ENCODE peak calls at places on chromosomes 3 and 15, in four cellular contexts. W, J, F and X are unnamed samples.

GRCh38 chr3:51024765-51025681 is 350.3 kb downstream of the DOCK3 start:
- DNase-seq in W (no peak), J (peak; percentile 46), F (no peak), X (no peak)

GRCh38 chr15:101651753-101652097 is 456 bp downstream of the TM2D3 start:
- DNase-seq in W (peak; percentile 65), J (no peak), F (no peak), X (no peak)

GRCh38 chr15:69874321-69874720 is 223.4 kb downstream of the TLE3 start:
- DNase-seq in W (no peak), J (no peak), F (no peak), X (no peak)

GRCh38 chr15:62524848-62525247 is 359.8 kb upstream of the C2CD4B start:
- DNase-seq in W (no peak), J (no peak), F (no peak), X (no peak)

GRCh38 chr15:66068801-66069200 is 184.7 kb downstream of the MEGF11 start:
- DNase-seq in W (no peak), J (no peak), F (no peak), X (no peak)

GRCh38 chr3:117927831-117928230 is 1106.8 kb downstream of the IGSF11 start:
- DNase-seq in W (no peak), J (no peak), F (no peak), X (no peak)

GRCh38 chr3:187261541-187261969 is 30.0 kb downstream of the MASP1 start:
- DNase-seq in W (no peak), J (no peak), F (peak; percentile 71), X (no peak)

GRCh38 chr3:23128655-23129054 is 74.5 kb upstream of the UBE2E2 start:
- DNase-seq in W (no peak), J (no peak), F (no peak), X (no peak)

GRCh38 chr3:170563712-170564423 is 22.0 kb downstream of the SLC7A14 start:
- DNase-seq in W (peak; percentile 3), J (peak; percentile 29), F (peak; percentile 47), X (no peak)

DNA sequence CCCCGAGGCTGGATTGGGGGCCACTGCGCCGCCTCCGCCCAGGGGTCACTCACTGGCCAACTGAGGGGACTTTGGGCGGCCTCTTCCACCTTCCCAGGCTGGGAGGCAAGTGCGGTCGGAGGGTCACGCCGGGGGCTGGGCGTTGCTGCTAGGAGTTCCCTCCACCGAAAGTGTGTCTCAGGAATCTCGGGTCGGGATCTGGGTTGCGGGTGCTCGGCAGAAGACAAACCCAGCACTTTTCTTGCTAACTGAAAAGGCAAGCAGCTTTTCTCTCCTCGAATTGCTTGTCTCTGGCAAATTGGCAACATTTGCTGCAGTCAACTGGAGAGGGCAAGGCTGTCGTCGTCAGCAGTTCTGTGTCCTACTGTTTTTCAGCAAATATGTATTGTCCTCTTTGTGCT is 376 bp upstream of the SLC30A4 start:
- DNase-seq in W (no peak), J (no peak), F (peak; percentile 44), X (peak; percentile 86)
- H3K27ac ChIP-seq in W (peak overlapping the region; percentile 90), J (peak overlapping the region; percentile 85), F (no peak overlapping the region), X (peak overlapping the region; percentile 89)

GRCh38 chr3:44234674-44235268 is 6.9 kb upstream of the TOPAZ1 start:
- DNase-seq in W (no peak), J (no peak), F (no peak), X (no peak)

GRCh38 chr3:44237161-44237560 is 4.5 kb upstream of the TOPAZ1 start:
- DNase-seq in W (no peak), J (no peak), F (no peak), X (no peak)

GRCh38 chr3:44237665-44238064 is 4.0 kb upstream of the TOPAZ1 start:
- DNase-seq in W (no peak), J (no peak), F (no peak), X (no peak)

GRCh38 chr3:44236485-44236908 is 5.2 kb upstream of the TOPAZ1 start:
- DNase-seq in W (no peak), J (no peak), F (no peak), X (no peak)

GRCh38 chr3:44235604-44236484 is 5.8 kb upstream of the TOPAZ1 start:
- DNase-seq in W (peak; percentile 28), J (peak; percentile 50), F (peak; percentile 87), X (peak; percentile 15)
- H3K27ac ChIP-seq in W (no peak overlapping the region), J (no peak overlapping the region), F (no peak overlapping the region), X (no peak overlapping the region)

GRCh38 chr3:38516669-38517068 is 20.5 kb downstream of the EXOG start:
- DNase-seq in W (no peak), J (no peak), F (no peak), X (no peak)
- H3K27ac ChIP-seq in W (no peak overlapping the region), J (no peak overlapping the region), F (no peak overlapping the region), X (no peak overlapping the region)

GRCh38 chr3:72171946-72172345 is 387.0 kb upstream of the PROK2 start:
- DNase-seq in W (peak; percentile 38), J (peak; percentile 84), F (no peak), X (peak; percentile 55)
- H3K27ac ChIP-seq in W (peak overlapping the region; percentile 95), J (no peak overlapping the region), F (no peak overlapping the region), X (peak overlapping the region; percentile 95)

GRCh38 chr3:158748237-158748828 is 16.1 kb upstream of the RARRES1 start:
- DNase-seq in W (no peak), J (peak; percentile 73), F (peak; percentile 35), X (no peak)
- H3K27ac ChIP-seq in W (no peak overlapping the region), J (no peak overlapping the region), F (peak overlapping the region; percentile 5), X (no peak overlapping the region)

GRCh38 chr3:38637906-38638305 is 11.6 kb downstream of the SCN5A start:
- DNase-seq in W (no peak), J (no peak), F (no peak), X (no peak)
- H3K27ac ChIP-seq in W (no peak overlapping the region), J (peak overlapping the region; percentile 9), F (no peak overlapping the region), X (no peak overlapping the region)